ENCODE peak calls at places on chromosomes 6 and 20, in six cellular contexts. S is NCI-H1092; Y is activated naive CD4-positive, alpha-beta T cell; Q is GM13976; U is adrenal gland; X is astrocyte. K is an unnamed sample.

GRCh38 chr6:130969807-130970491 is 93.1 kb downstream of the EPB41L2 start:
- DNase-seq in S (no peak), Y (no peak), Q (no peak), U (peak), X (no peak), K (peak)

GRCh38 chr6:164870175-164870574 is 439.2 kb downstream of the C6orf118 start:
- DNase-seq in S (peak), Y (no peak), Q (no peak), U (no peak), X (peak), K (no peak)

GRCh38 chr6:139409026-139409425 is 34.6 kb upstream of the CITED2 start:
- DNase-seq in S (no peak), Y (no peak), Q (no peak), U (no peak), X (peak), K (no peak)

GRCh38 chr6:38262041-38262440 is 377.7 kb downstream of the BTBD9 start:
- DNase-seq in S (no peak), Y (no peak), Q (no peak), U (no peak), X (peak), K (no peak)

GRCh38 chr6:148874698-148875293 is 128.0 kb downstream of the UST start:
- DNase-seq in S (peak), Y (no peak), Q (no peak), U (no peak), X (peak), K (peak)

GRCh38 chr6:43578748-43579147 is 2.8 kb downstream of the POLH start:
- DNase-seq in S (no peak), Y (no peak), Q (no peak), U (no peak), X (peak), K (no peak)

GRCh38 chr20:59680852-59681251 is 76.5 kb downstream of the PHACTR3 start:
- DNase-seq in S (no peak), Y (no peak), Q (no peak), U (no peak), X (no peak), K (no peak)

GRCh38 chr6:6004147-6004995 is 2.4 kb downstream of the NRN1 start:
- DNase-seq in S (no peak), Y (no peak), Q (peak), U (no peak), X (no peak), K (no peak)

GRCh38 chr6:130252527-130253237 is 29.9 kb upstream of the SAMD3 start:
- DNase-seq in S (no peak), Y (no peak), Q (no peak), U (no peak), X (no peak), K (peak)

GRCh38 chr6:160737934-160738333 is 35.9 kb downstream of the PLG start:
- DNase-seq in S (no peak), Y (no peak), Q (no peak), U (no peak), X (no peak), K (no peak)

GRCh38 chr6:107786709-107787588 is 37.2 kb downstream of the SCML4 start:
- DNase-seq in S (no peak), Y (no peak), Q (peak), U (no peak), X (no peak), K (no peak)

GRCh38 chr6:132362318-132363185 is 38.7 kb downstream of the MOXD1 start:
- DNase-seq in S (no peak), Y (no peak), Q (no peak), U (no peak), X (no peak), K (no peak)

GRCh38 chr20:51698252-51698651 is 69.9 kb downstream of the ATP9A start:
- DNase-seq in S (no peak), Y (no peak), Q (no peak), U (no peak), X (no peak), K (no peak)

K was measured in body of pancreas.